ENCODE peak calls at places on chromosome 5, in five cellular contexts. K is IMR-90, E is K562, S is A549, F is GM12878. Y is an unnamed sample.

GRCh38 chr5:161686881-161687280 is 1.4 kb downstream of the GABRA6 start:
- DNase-seq in K (no peak), E (no peak), S (no peak), F (no peak), Y (no peak)

GRCh38 chr5:34826347-34826746 is 12.6 kb upstream of the TTC23L start:
- DNase-seq in K (peak), E (no peak), S (no peak), F (no peak), Y (no peak)

GRCh38 chr5:1515921-1516571 is 7.7 kb downstream of the LPCAT1 start:
- DNase-seq in K (peak), E (no peak), S (peak), F (no peak), Y (peak)

GRCh38 chr5:31935702-31936347 is 238.3 kb downstream of the GOLPH3 start:
- DNase-seq in K (no peak), E (no peak), S (no peak), F (no peak), Y (no peak)

GRCh38 chr5:137753986-137754235 is 252 bp downstream of the HNRNPA0 start:
- DNase-seq in K (no peak), E (no peak), S (no peak), F (no peak), Y (no peak)

GRCh38 chr5:16492398-16493175 is 27.0 kb upstream of the ZNF622 start:
- DNase-seq in K (peak), E (no peak), S (peak), F (no peak), Y (no peak)

GRCh38 chr5:9545301-9545958 is 445 bp downstream of the SEMA5A start:
- DNase-seq in K (no peak), E (no peak), S (no peak), F (no peak), Y (no peak)

GRCh38 chr5:72378636-72379289 is 58.6 kb downstream of the PTCD2 start:
- DNase-seq in K (peak), E (peak), S (peak), F (no peak), Y (no peak)

GRCh38 chr5:168601972-168602371 is 22.8 kb upstream of the PANK3 start:
- DNase-seq in K (no peak), E (no peak), S (no peak), F (no peak), Y (no peak)

GRCh38 chr5:43772601-43773031 is 169.6 kb downstream of the NNT start:
- DNase-seq in K (peak), E (no peak), S (peak), F (no peak), Y (no peak)

GRCh38 chr5:66518753-66519152 is 77.4 kb upstream of the MAST4 start:
- DNase-seq in K (no peak), E (no peak), S (no peak), F (no peak), Y (no peak)

GRCh38 chr5:21774281-21774680 is 1078.9 kb downstream of the CDH12 start:
- DNase-seq in K (no peak), E (no peak), S (no peak), F (no peak), Y (no peak)

GRCh38 chr5:32936329-32936728 is 225.2 kb downstream of the NPR3 start:
- DNase-seq in K (no peak), E (no peak), S (no peak), F (no peak), Y (no peak)

GRCh38 chr5:1708592-1709141 is 91.0 kb downstream of the MRPL36 start:
- DNase-seq in K (no peak), E (no peak), S (no peak), F (no peak), Y (no peak)

GRCh38 chr5:90056911-90057705 is 352.4 kb downstream of the CETN3 start:
- DNase-seq in K (no peak), E (no peak), S (no peak), F (no peak), Y (no peak)

GRCh38 chr5:81782811-81783210 is 31.9 kb upstream of the SSBP2 start:
- DNase-seq in K (peak), E (no peak), S (no peak), F (no peak), Y (no peak)

GRCh38 chr5:60883229-60883628 is 39.2 kb upstream of the ELOVL7 start:
- DNase-seq in K (no peak), E (no peak), S (peak), F (no peak), Y (peak)

GRCh38 chr5:134006119-134006514 is 1.3 kb upstream of the VDAC1 start:
- DNase-seq in K (no peak), E (no peak), S (no peak), F (no peak), Y (no peak)

GRCh38 chr5:45694255-45694834 is 1.8 kb downstream of the HCN1 start:
- DNase-seq in K (no peak), E (no peak), S (no peak), F (no peak), Y (no peak)

GRCh38 chr5:134236208-134236761 is 10.4 kb upstream of the PPP2CA start:
- DNase-seq in K (peak), E (no peak), S (no peak), F (no peak), Y (no peak)

GRCh38 chr5:137718611-137719010 is 17.3 kb downstream of the KLHL3 start:
- DNase-seq in K (no peak), E (no peak), S (no peak), F (no peak), Y (no peak)

GRCh38 chr5:66843065-66843464 is 246.9 kb downstream of the MAST4 start:
- DNase-seq in K (no peak), E (no peak), S (no peak), F (no peak), Y (no peak)

GRCh38 chr5:139140631-139141071 is 57.5 kb downstream of the SIL1 start:
- DNase-seq in K (peak), E (no peak), S (no peak), F (no peak), Y (no peak)
- TF ChIP-seq SMC3 in K (no peak), E (no peak), S (no peak), F (no peak), Y (no peak)

GRCh38 chr5:128305341-128305740 is 221.8 kb downstream of the SLC12A2 start:
- DNase-seq in K (peak), E (no peak), S (no peak), F (no peak), Y (no peak)
- TF ChIP-seq SMC3 in K (no peak), E (no peak), S (no peak), F (no peak), Y (no peak)

GRCh38 chr5:180343110-180343845 is 9.9 kb downstream of the GFPT2 start:
- DNase-seq in K (peak), E (no peak), S (no peak), F (no peak), Y (no peak)
- TF ChIP-seq SMC3 in K (no peak), E (no peak), S (no peak), F (no peak), Y (no peak)

GRCh38 chr5:19866088-19866446 is 121.9 kb downstream of the CDH18 start:
- DNase-seq in K (no peak), E (no peak), S (no peak), F (no peak), Y (no peak)
- TF ChIP-seq SMC3 in K (no peak), E (no peak), S (no peak), F (no peak), Y (no peak)

GRCh38 chr5:172712610-172713009 is 58.4 kb downstream of the DUSP1 start:
- DNase-seq in K (no peak), E (no peak), S (no peak), F (no peak), Y (no peak)

GRCh38 chr5:172708183-172708505 is 62.9 kb downstream of the DUSP1 start:
- DNase-seq in K (no peak), E (no peak), S (no peak), F (no peak), Y (no peak)

GRCh38 chr5:172713113-172713808 is 57.7 kb downstream of the DUSP1 start:
- DNase-seq in K (no peak), E (peak), S (peak), F (no peak), Y (no peak)

GRCh38 chr5:172707285-172708182 is 63.5 kb downstream of the DUSP1 start:
- DNase-seq in K (peak), E (no peak), S (peak), F (no peak), Y (peak)

GRCh38 chr5:172710695-172711094 is 60.3 kb downstream of the DUSP1 start:
- DNase-seq in K (no peak), E (no peak), S (no peak), F (no peak), Y (no peak)
- TF ChIP-seq SMC3 in K (no peak), E (no peak), S (no peak), F (no peak), Y (no peak)

DNA sequence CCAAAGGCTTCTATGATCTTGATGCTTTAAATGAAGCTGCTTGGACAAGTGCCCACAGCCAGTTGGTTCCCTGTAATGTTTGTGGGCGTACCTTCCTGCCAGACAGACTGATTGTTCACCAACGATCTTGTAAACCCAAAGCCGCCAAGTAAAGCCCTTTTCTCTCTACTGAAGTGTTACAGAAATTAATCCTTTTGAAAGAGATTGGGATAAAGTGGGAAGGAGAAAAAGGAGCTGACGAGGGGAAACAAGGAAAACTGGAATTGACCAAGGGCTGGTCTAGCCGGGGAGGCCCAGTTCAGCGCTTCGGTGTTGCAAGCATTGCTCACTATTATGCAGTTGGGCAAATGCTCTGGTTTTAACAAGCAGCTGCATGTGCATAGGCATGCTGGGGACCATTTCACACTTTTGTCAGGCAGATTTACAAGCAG is 53.2 kb downstream of the ZNF474 start:
- DNase-seq in K (peak), E (no peak), S (no peak), F (no peak), Y (no peak)
- TF ChIP-seq SMC3 in K (no peak), E (no peak), S (no peak), F (no peak), Y (no peak)

DNA sequence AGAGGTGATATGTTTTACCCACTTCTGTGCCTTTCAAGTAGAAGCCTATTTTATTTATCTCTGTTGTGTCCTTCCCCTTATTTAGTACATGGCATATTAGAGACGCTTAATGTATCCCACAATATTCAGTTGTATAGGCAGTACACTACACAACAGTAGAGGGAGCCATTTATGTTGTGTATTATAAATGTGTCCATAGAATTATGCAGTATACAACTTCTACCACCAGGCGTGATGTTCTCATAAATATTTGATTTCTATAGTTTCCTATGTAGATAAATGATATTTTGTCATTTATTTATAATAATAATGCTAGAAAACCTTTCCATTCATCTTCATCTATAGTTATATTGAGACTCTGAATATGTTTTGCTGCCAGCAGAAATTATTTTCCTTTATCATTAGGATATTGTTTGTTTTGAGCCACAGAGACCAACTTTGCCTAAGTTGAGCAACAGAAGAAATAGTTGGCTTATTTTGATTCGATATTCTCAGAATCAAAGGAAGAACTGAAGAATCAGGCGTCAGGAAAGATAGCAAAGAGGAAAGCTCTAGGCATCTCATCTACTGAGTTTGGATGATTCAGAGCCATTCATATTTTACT is 81.7 kb downstream of the ADAMTS19 start:
- DNase-seq in K (peak), E (peak), S (peak), F (no peak), Y (peak)
- TF ChIP-seq SMC3 in K (no peak), E (no peak), S (no peak), F (no peak), Y (no peak)